ENCODE peak calls at places on chromosomes 6 and 20, in five cellular contexts. One of them, this sample, is unnamed.

GRCh38 chr6:17705428-17705777 is 1.3 kb downstream of the NUP153 start:
- DNase-seq in aorta: peak; percentile 59
- DNase-seq in thoracic aorta: peak; percentile 13
- DNase-seq in Peyer's patch: no peak
- DNase-seq in adrenal gland: peak; percentile 74
- DNase-seq in this sample: peak; percentile 78

GRCh38 chr6:31763617-31763940 is 1.1 kb downstream of the SAPCD1 start:
- DNase-seq in Peyer's patch: no peak
- DNase-seq in thoracic aorta: no peak
- DNase-seq in adrenal gland: no peak
- DNase-seq in aorta: no peak
- DNase-seq in this sample: no peak

GRCh38 chr6:156102129-156102528 is 646.5 kb upstream of the NOX3 start:
- DNase-seq in aorta: no peak
- DNase-seq in thoracic aorta: no peak
- DNase-seq in adrenal gland: no peak
- DNase-seq in Peyer's patch: no peak
- DNase-seq in this sample: no peak

GRCh38 chr6:157561037-157561790 is 180.2 kb downstream of the ZDHHC14 start:
- DNase-seq in thoracic aorta: no peak
- DNase-seq in adrenal gland: no peak
- DNase-seq in aorta: no peak
- DNase-seq in Peyer's patch: peak; percentile 66
- DNase-seq in this sample: no peak

GRCh38 chr6:38634518-38634917 is 5.2 kb downstream of the BTBD9 start:
- DNase-seq in Peyer's patch: no peak
- DNase-seq in thoracic aorta: no peak
- DNase-seq in adrenal gland: no peak
- DNase-seq in aorta: no peak
- DNase-seq in this sample: no peak

GRCh38 chr6:40441132-40441531 is 146.0 kb downstream of the LRFN2 start:
- DNase-seq in adrenal gland: no peak
- DNase-seq in Peyer's patch: no peak
- DNase-seq in aorta: no peak
- DNase-seq in thoracic aorta: no peak
- DNase-seq in this sample: no peak

GRCh38 chr20:34536798-34537394 is 20.7 kb downstream of the DYNLRB1 start:
- DNase-seq in adrenal gland: peak; percentile 73
- DNase-seq in Peyer's patch: peak; percentile 69
- DNase-seq in aorta: no peak
- DNase-seq in thoracic aorta: no peak
- DNase-seq in this sample: no peak

GRCh38 chr20:36988494-36988966 is 37.0 kb upstream of the SAMHD1 start:
- DNase-seq in adrenal gland: no peak
- DNase-seq in thoracic aorta: no peak
- DNase-seq in Peyer's patch: no peak
- DNase-seq in aorta: no peak
- DNase-seq in this sample: no peak

GRCh38 chr6:153084393-153084792 is 46.7 kb downstream of the RGS17 start:
- DNase-seq in thoracic aorta: no peak
- DNase-seq in adrenal gland: no peak
- DNase-seq in Peyer's patch: no peak
- DNase-seq in aorta: no peak
- DNase-seq in this sample: no peak

GRCh38 chr6:5582758-5583157 is 321.4 kb downstream of the FARS2 start:
- DNase-seq in Peyer's patch: no peak
- DNase-seq in aorta: no peak
- DNase-seq in adrenal gland: no peak
- DNase-seq in thoracic aorta: no peak
- DNase-seq in this sample: no peak

GRCh38 chr6:161228096-161228495 is 45.8 kb downstream of the AGPAT4 start:
- DNase-seq in aorta: no peak
- DNase-seq in thoracic aorta: no peak
- DNase-seq in adrenal gland: no peak
- DNase-seq in Peyer's patch: no peak
- DNase-seq in this sample: peak; percentile 47

GRCh38 chr20:32477594-32478512 is 107.3 kb downstream of the NOL4L start:
- DNase-seq in adrenal gland: peak; percentile 84
- DNase-seq in thoracic aorta: no peak
- DNase-seq in Peyer's patch: no peak
- DNase-seq in aorta: peak; percentile 35
- DNase-seq in this sample: no peak

GRCh38 chr6:39206250-39206721 is 23.0 kb downstream of the KCNK5 start:
- DNase-seq in adrenal gland: peak; percentile 53
- DNase-seq in aorta: no peak
- DNase-seq in Peyer's patch: peak; percentile 76
- DNase-seq in thoracic aorta: no peak
- DNase-seq in this sample: no peak

GRCh38 chr6:25389501-25389900 is 110.3 kb downstream of the CARMIL1 start:
- DNase-seq in adrenal gland: no peak
- DNase-seq in Peyer's patch: no peak
- DNase-seq in thoracic aorta: no peak
- DNase-seq in aorta: no peak
- DNase-seq in this sample: no peak

GRCh38 chr6:157143171-157143884 is 180.0 kb downstream of the TMEM242 start:
- DNase-seq in adrenal gland: peak; percentile 68
- DNase-seq in aorta: peak; percentile 67
- DNase-seq in thoracic aorta: peak; percentile 81
- DNase-seq in Peyer's patch: no peak
- DNase-seq in this sample: no peak

GRCh38 chr6:144675231-144675861 is 390.2 kb downstream of the UTRN start:
- DNase-seq in adrenal gland: peak; percentile 66
- DNase-seq in aorta: peak; percentile 61
- DNase-seq in Peyer's patch: peak; percentile 70
- DNase-seq in thoracic aorta: no peak
- DNase-seq in this sample: peak; percentile 34

GRCh38 chr6:81758221-81758620 is 5.7 kb upstream of the TENT5A start:
- DNase-seq in aorta: no peak
- DNase-seq in Peyer's patch: no peak
- DNase-seq in thoracic aorta: no peak
- DNase-seq in adrenal gland: no peak
- DNase-seq in this sample: no peak

GRCh38 chr20:9215539-9215938 is 146.7 kb downstream of the PLCB4 start:
- DNase-seq in aorta: no peak
- DNase-seq in Peyer's patch: no peak
- DNase-seq in thoracic aorta: no peak
- DNase-seq in adrenal gland: no peak
- DNase-seq in this sample: no peak

GRCh38 chr6:98787961-98788360 is 46.4 kb upstream of the POU3F2 start:
- DNase-seq in adrenal gland: no peak
- DNase-seq in aorta: no peak
- DNase-seq in Peyer's patch: no peak
- DNase-seq in thoracic aorta: no peak
- DNase-seq in this sample: no peak

GRCh38 chr6:155418017-155418749 is 37.5 kb downstream of the NOX3 start:
- DNase-seq in Peyer's patch: peak; percentile 52
- DNase-seq in adrenal gland: peak; percentile 60
- DNase-seq in thoracic aorta: no peak
- DNase-seq in aorta: peak; percentile 57
- DNase-seq in this sample: peak; percentile 41

GRCh38 chr6:34519971-34520644 is 36.0 kb downstream of the SPDEF start:
- DNase-seq in thoracic aorta: no peak
- DNase-seq in aorta: peak; percentile 34
- DNase-seq in Peyer's patch: no peak
- DNase-seq in adrenal gland: no peak
- DNase-seq in this sample: no peak

GRCh38 chr6:130778946-130779657 is 48.1 kb upstream of the SMLR1 start:
- DNase-seq in Peyer's patch: no peak
- DNase-seq in aorta: no peak
- DNase-seq in adrenal gland: no peak
- DNase-seq in thoracic aorta: no peak
- DNase-seq in this sample: no peak

GRCh38 chr20:43191946-43192847 is 2.5 kb upstream of the PTPRT start:
- DNase-seq in adrenal gland: no peak
- DNase-seq in Peyer's patch: no peak
- DNase-seq in aorta: no peak
- DNase-seq in thoracic aorta: no peak
- DNase-seq in this sample: no peak

GRCh38 chr6:31399589-31400466 is 3.6 kb upstream of the MICA start:
- DNase-seq in aorta: peak; percentile 96
- DNase-seq in adrenal gland: peak; percentile 95
- DNase-seq in thoracic aorta: peak; percentile 80
- DNase-seq in Peyer's patch: peak; percentile 95
- DNase-seq in this sample: peak; percentile 95

GRCh38 chr6:56540950-56541600 is 101.6 kb downstream of the DST start:
- DNase-seq in aorta: no peak
- DNase-seq in Peyer's patch: no peak
- DNase-seq in adrenal gland: no peak
- DNase-seq in thoracic aorta: no peak
- DNase-seq in this sample: no peak

GRCh38 chr6:24229694-24230093 is 103.7 kb downstream of the NRSN1 start:
- DNase-seq in aorta: no peak
- DNase-seq in adrenal gland: no peak
- DNase-seq in thoracic aorta: no peak
- DNase-seq in Peyer's patch: no peak
- DNase-seq in this sample: no peak

GRCh38 chr6:55953384-55953783 is 78.0 kb upstream of the BMP5 start:
- DNase-seq in aorta: no peak
- DNase-seq in adrenal gland: no peak
- DNase-seq in thoracic aorta: no peak
- DNase-seq in Peyer's patch: no peak
- DNase-seq in this sample: no peak

GRCh38 chr6:88596801-88597200 is 366.6 kb downstream of the RNGTT start:
- DNase-seq in thoracic aorta: no peak
- DNase-seq in adrenal gland: no peak
- DNase-seq in Peyer's patch: no peak
- DNase-seq in aorta: no peak
- DNase-seq in this sample: no peak
- H3K9me3 ChIP-seq in thoracic aorta: no peaks in the 10 kb centered on the region
- H3K9me3 ChIP-seq in adrenal gland: no peaks in the 10 kb centered on the region
- H3K9me3 ChIP-seq in Peyer's patch: no peaks in the 10 kb centered on the region
- H3K9me3 ChIP-seq in aorta: no peaks in the 10 kb centered on the region
- H3K9me3 ChIP-seq in this sample: no peaks in the 10 kb centered on the region

GRCh38 chr20:29408034-29408695 is 1849.3 kb upstream of the DEFB115 start:
- DNase-seq in adrenal gland: no peak
- DNase-seq in aorta: no peak
- DNase-seq in Peyer's patch: no peak
- DNase-seq in thoracic aorta: no peak
- DNase-seq in this sample: no peak
- H3K9me3 ChIP-seq in adrenal gland: no peaks in the 10 kb centered on the region
- H3K9me3 ChIP-seq in aorta: no peaks in the 10 kb centered on the region
- H3K9me3 ChIP-seq in Peyer's patch: no peaks in the 10 kb centered on the region
- H3K9me3 ChIP-seq in thoracic aorta: no peaks in the 10 kb centered on the region
- H3K9me3 ChIP-seq in this sample: peaks cover 5% of the 10 kb centered on the region

GRCh38 chr6:121633309-121633708 is 197.9 kb downstream of the GJA1 start:
- DNase-seq in adrenal gland: no peak
- DNase-seq in Peyer's patch: no peak
- DNase-seq in aorta: no peak
- DNase-seq in thoracic aorta: no peak
- DNase-seq in this sample: no peak
- H3K9me3 ChIP-seq in adrenal gland: no peaks in the 10 kb centered on the region
- H3K9me3 ChIP-seq in Peyer's patch: peaks cover 3% of the 10 kb centered on the region
- H3K9me3 ChIP-seq in aorta: peaks cover 4% of the 10 kb centered on the region
- H3K9me3 ChIP-seq in thoracic aorta: peaks cover 14% of the 10 kb centered on the region
- H3K9me3 ChIP-seq in this sample: no peaks in the 10 kb centered on the region

DNA sequence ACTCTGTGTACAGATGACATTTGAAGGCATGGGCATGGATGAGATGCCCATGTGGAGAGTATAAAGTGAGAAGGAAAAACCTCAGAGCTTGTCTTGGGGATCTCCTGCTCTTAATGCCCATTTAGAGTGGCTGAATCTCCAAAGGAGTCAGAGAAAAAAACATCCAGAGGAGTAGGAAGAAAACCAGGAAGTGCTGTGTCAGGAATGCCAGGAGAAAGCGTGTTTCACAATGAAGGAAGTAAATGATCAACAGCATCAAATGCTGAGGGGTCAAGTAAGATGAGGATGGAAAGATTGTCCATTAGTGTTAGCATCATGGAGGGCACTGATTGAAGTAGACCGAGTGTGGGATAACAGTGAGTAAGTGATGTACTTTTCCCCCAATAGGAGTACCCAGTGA is 56.1 kb downstream of the FIG4 start:
- DNase-seq in adrenal gland: no peak
- DNase-seq in aorta: no peak
- DNase-seq in thoracic aorta: no peak
- DNase-seq in Peyer's patch: no peak
- DNase-seq in this sample: no peak
- H3K9me3 ChIP-seq in adrenal gland: no peaks in the 10 kb centered on the region
- H3K9me3 ChIP-seq in aorta: no peaks in the 10 kb centered on the region
- H3K9me3 ChIP-seq in thoracic aorta: no peaks in the 10 kb centered on the region
- H3K9me3 ChIP-seq in Peyer's patch: no peaks in the 10 kb centered on the region
- H3K9me3 ChIP-seq in this sample: no peaks in the 10 kb centered on the region

GRCh38 chr6:169411722-169412121 is 158.1 kb upstream of the THBS2 start:
- DNase-seq in Peyer's patch: no peak
- DNase-seq in adrenal gland: no peak
- DNase-seq in thoracic aorta: no peak
- DNase-seq in aorta: no peak
- DNase-seq in this sample: no peak
- H3K9me3 ChIP-seq in Peyer's patch: peaks cover 9% of the 10 kb centered on the region
- H3K9me3 ChIP-seq in adrenal gland: no peaks in the 10 kb centered on the region
- H3K9me3 ChIP-seq in thoracic aorta: peaks cover 4% of the 10 kb centered on the region
- H3K9me3 ChIP-seq in aorta: no peaks in the 10 kb centered on the region
- H3K9me3 ChIP-seq in this sample: peaks cover 4% of the 10 kb centered on the region

GRCh38 chr20:31236953-31237352 is 20.5 kb upstream of the DEFB115 start:
- DNase-seq in thoracic aorta: no peak
- DNase-seq in aorta: no peak
- DNase-seq in adrenal gland: no peak
- DNase-seq in Peyer's patch: no peak
- DNase-seq in this sample: no peak
- H3K9me3 ChIP-seq in thoracic aorta: peaks cover 36% of the 10 kb centered on the region
- H3K9me3 ChIP-seq in aorta: peaks cover 3% of the 10 kb centered on the region
- H3K9me3 ChIP-seq in adrenal gland: no peaks in the 10 kb centered on the region
- H3K9me3 ChIP-seq in Peyer's patch: peaks cover 65% of the 10 kb centered on the region
- H3K9me3 ChIP-seq in this sample: peaks cover 52% of the 10 kb centered on the region

GRCh38 chr6:150004783-150005717 is 20.3 kb downstream of the RAET1L start:
- DNase-seq in thoracic aorta: peak; percentile 51
- DNase-seq in aorta: peak; percentile 95
- DNase-seq in adrenal gland: peak; percentile 94
- DNase-seq in Peyer's patch: peak; percentile 97
- DNase-seq in this sample: peak; percentile 92
- H3K9me3 ChIP-seq in thoracic aorta: no peaks in the 10 kb centered on the region
- H3K9me3 ChIP-seq in aorta: peaks cover 2% of the 10 kb centered on the region
- H3K9me3 ChIP-seq in adrenal gland: no peaks in the 10 kb centered on the region
- H3K9me3 ChIP-seq in Peyer's patch: no peaks in the 10 kb centered on the region
- H3K9me3 ChIP-seq in this sample: no peaks in the 10 kb centered on the region

DNA sequence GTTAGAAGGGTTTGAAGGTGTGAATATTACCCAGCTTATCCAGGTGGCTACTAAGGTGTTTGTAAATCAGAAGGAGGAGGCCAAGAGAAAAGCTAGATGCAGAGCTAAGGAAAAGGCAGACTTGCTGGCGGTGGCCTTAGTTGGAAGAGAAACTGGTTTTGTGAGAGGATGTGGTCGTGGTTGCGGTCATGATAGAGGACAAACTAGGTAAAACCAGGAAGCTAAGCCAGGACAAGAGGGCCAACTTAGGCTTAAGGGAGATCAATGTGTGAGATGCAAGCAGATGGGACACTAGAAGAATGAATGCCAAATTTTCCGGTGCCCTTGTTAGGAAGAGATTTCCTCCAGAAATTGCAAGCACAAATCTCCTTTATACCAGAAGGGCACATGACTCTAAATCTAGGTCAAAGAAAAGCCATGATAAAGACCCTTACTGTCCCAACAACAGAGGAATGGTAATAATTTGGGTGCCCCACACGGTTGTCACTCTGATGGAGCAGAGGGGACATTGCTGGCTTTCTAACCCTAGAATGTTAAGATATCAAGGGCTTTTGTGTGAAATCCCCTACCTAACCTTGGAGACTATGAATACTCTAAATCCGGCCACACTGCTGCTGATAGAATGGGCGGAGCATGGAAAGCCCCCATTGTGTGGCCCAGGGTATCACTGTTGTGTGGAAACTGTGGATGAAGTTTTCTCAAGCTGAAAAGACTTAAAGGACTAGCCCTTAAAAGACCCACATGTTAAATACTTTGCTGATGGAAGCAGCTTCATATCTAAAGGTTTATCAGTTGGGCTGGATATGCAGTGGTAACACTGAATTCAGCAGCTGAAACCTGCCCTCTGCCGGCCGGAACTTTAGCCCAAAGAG is 7.8 kb downstream of the IL22RA2 start:
- DNase-seq in Peyer's patch: peak; percentile 87
- DNase-seq in thoracic aorta: no peak
- DNase-seq in adrenal gland: peak; percentile 69
- DNase-seq in aorta: no peak
- DNase-seq in this sample: no peak
- H3K9me3 ChIP-seq in Peyer's patch: peaks cover 5% of the 10 kb centered on the region
- H3K9me3 ChIP-seq in thoracic aorta: no peaks in the 10 kb centered on the region
- H3K9me3 ChIP-seq in adrenal gland: no peaks in the 10 kb centered on the region
- H3K9me3 ChIP-seq in aorta: no peaks in the 10 kb centered on the region
- H3K9me3 ChIP-seq in this sample: no peaks in the 10 kb centered on the region